ENCODE peak calls at places on chromosome 14, in six cellular contexts. K is NCI-H748 treated with DMSO at 0.1 percent for 48 hours, E is NCI-H146, L is COR-L47, T is tibial nerve, C is left ventricle myocardium inferior. X is an unnamed sample.
A peak's percentile ranks its signal among the peaks of the same experiment; 100 is the strongest.

GRCh38 chr14:89491701-89492381 is 74.8 kb upstream of the FOXN3 start:
- DNase-seq in E (no peak), C (no peak), T (no peak), L (no peak), K (no peak), X (no peak)

GRCh38 chr14:95862243-95862642 is 14.4 kb upstream of the TUNAR start:
- DNase-seq in E (no peak), K (no peak), L (no peak), T (no peak), C (no peak), X (no peak)

GRCh38 chr14:24943024-24943423 is 106.9 kb downstream of the STXBP6 start:
- DNase-seq in K (peak; percentile 26), C (peak; percentile 30), E (peak; percentile 52), L (peak; percentile 29), T (peak; percentile 27), X (peak; percentile 52)

GRCh38 chr14:96122496-96122895 is 82.1 kb upstream of the BDKRB2 start:
- DNase-seq in L (no peak), E (no peak), K (no peak), C (no peak), T (no peak), X (no peak)

GRCh38 chr14:76827696-76828301 is 1.6 kb downstream of the LRRC74A start:
- DNase-seq in L (no peak), T (no peak), C (peak; percentile 64), K (no peak), E (no peak), X (no peak)

GRCh38 chr14:51792819-51793218 is 67.6 kb upstream of the GNG2 start:
- DNase-seq in T (no peak), K (no peak), C (no peak), E (no peak), L (no peak), X (no peak)

GRCh38 chr14:105547741-105548169 is 21.4 kb downstream of the TMEM121 start:
- DNase-seq in E (no peak), L (no peak), T (no peak), K (no peak), C (no peak), X (no peak)

GRCh38 chr14:102277874-102278630 is 26.9 kb downstream of the MOK start:
- DNase-seq in E (no peak), T (no peak), K (no peak), C (no peak), L (no peak), X (peak; percentile 83)

GRCh38 chr14:93970967-93971634 is 5.3 kb downstream of the ASB2 start:
- DNase-seq in L (no peak), E (no peak), C (no peak), K (no peak), T (no peak), X (peak; percentile 36)

GRCh38 chr14:64841121-64841611 is 38.5 kb downstream of the SPTB start:
- DNase-seq in C (no peak), E (no peak), T (no peak), L (no peak), K (no peak), X (no peak)

GRCh38 chr14:68084256-68084655 is 264.7 kb downstream of the RAD51B start:
- DNase-seq in T (no peak), E (no peak), L (no peak), K (no peak), C (no peak), X (no peak)

GRCh38 chr14:98099527-98099926 is 1172.5 kb downstream of the BCL11B start:
- DNase-seq in L (no peak), C (no peak), T (no peak), K (no peak), E (no peak), X (no peak)

GRCh38 chr14:101047326-101047725 is 143.8 kb upstream of the RTL1 start:
- DNase-seq in C (no peak), T (no peak), K (no peak), L (no peak), E (no peak), X (no peak)

GRCh38 chr14:53545217-53545616 is 392.1 kb upstream of the DDHD1 start:
- DNase-seq in T (no peak), L (no peak), E (no peak), C (no peak), K (no peak), X (no peak)

GRCh38 chr14:68216957-68217356 is 397.4 kb downstream of the RAD51B start:
- DNase-seq in C (no peak), T (no peak), E (no peak), K (no peak), L (no peak), X (no peak)

GRCh38 chr14:44803239-44803905 is 158.4 kb downstream of the KLHL28 start:
- DNase-seq in K (peak; percentile 83), T (no peak), E (peak; percentile 62), C (no peak), L (peak; percentile 54), X (peak; percentile 89)

GRCh38 chr14:93076755-93077154 is 39.0 kb downstream of the ITPK1 start:
- DNase-seq in K (no peak), T (no peak), E (no peak), C (no peak), L (no peak), X (no peak)

GRCh38 chr14:23569443-23570151 is 2.0 kb upstream of the AP1G2 start:
- DNase-seq in T (no peak), C (no peak), E (no peak), K (no peak), L (peak; percentile 66), X (no peak)